ENCODE peak calls at places on chromosomes 4 and X, in seven cellular contexts. G, Y, V, N, X, A and L are unnamed samples. For H3K4me1, the result is how much of the 10 kb centered on the place peaks cover.

GRCh38 chrX:791479-792034 is 161.0 kb downstream of the SHOX start:
- DNase-seq in X (no peak), Y (no peak), N (no peak), G (peak), A (no peak), V (no peak), L (no peak)

GRCh38 chrX:11351375-11352295 is 58.4 kb downstream of the AMELX start:
- DNase-seq in N (no peak), Y (no peak), X (peak), V (peak), G (no peak), A (peak), L (no peak)

GRCh38 chr4:100428051-100428450 is 89.8 kb downstream of the EMCN start:
- DNase-seq in V (peak), A (no peak), G (no peak), N (no peak), X (no peak), Y (no peak), L (no peak)

GRCh38 chr4:97759785-97760184 is 383.5 kb downstream of the STPG2 start:
- DNase-seq in Y (no peak), A (no peak), V (no peak), N (no peak), G (no peak), X (no peak), L (no peak)

GRCh38 chr4:78940752-78941151 is 1.5 kb upstream of the PAQR3 start:
- DNase-seq in X (no peak), N (no peak), V (no peak), Y (no peak), G (no peak), A (no peak), L (no peak)

GRCh38 chrX:22652596-22652995 is 347.2 kb upstream of the DDX53 start:
- DNase-seq in V (peak), Y (no peak), A (peak), N (no peak), G (no peak), X (no peak), L (no peak)

GRCh38 chrX:132584936-132585335 is 96.1 kb upstream of the MBNL3 start:
- DNase-seq in G (no peak), N (no peak), Y (no peak), A (no peak), X (no peak), V (no peak), L (no peak)

GRCh38 chrX:49163555-49164419 is 1.2 kb downstream of the MAGIX start:
- DNase-seq in A (peak), G (peak), N (peak), Y (peak), V (peak), X (peak), L (peak)

GRCh38 chrX:103063918-103064434 is at the start of gene BEX1:
- DNase-seq in V (no peak), N (peak), A (peak), G (peak), X (peak), Y (no peak), L (peak)

GRCh38 chrX:23752740-23753435 is 9.8 kb upstream of the ACOT9 start:
- DNase-seq in G (no peak), Y (no peak), V (peak), N (no peak), A (no peak), X (no peak), L (no peak)

GRCh38 chr4:72112514-72113156 is 80.8 kb downstream of the NPFFR2 start:
- DNase-seq in X (no peak), G (no peak), Y (no peak), A (no peak), N (no peak), V (peak), L (no peak)

GRCh38 chrX:12447448-12448154 is 309.3 kb downstream of the FRMPD4 start:
- DNase-seq in N (no peak), X (no peak), Y (no peak), G (no peak), A (peak), V (peak), L (no peak)

GRCh38 chrX:7191681-7192110 is 43.7 kb upstream of the PUDP start:
- DNase-seq in Y (peak), G (no peak), V (peak), A (no peak), N (no peak), X (no peak), L (no peak)
- TF ChIP-seq CTCF in Y (peak), G (peak), V (peak), A (no peak), N (no peak), X (no peak), L (no peak)

GRCh38 chr4:139453041-139453370 is 915 bp upstream of the RAB33B start:
- DNase-seq in G (no peak), V (no peak), Y (peak), X (no peak), A (no peak), N (no peak), L (peak)

GRCh38 chr4:139454111-139454600 is at the start of gene RAB33B:
- DNase-seq in A (no peak), X (no peak), G (no peak), V (peak), N (no peak), Y (peak), L (no peak)

GRCh38 chr4:139453371-139454110 is 380 bp upstream of the RAB33B start:
- DNase-seq in A (peak), N (peak), G (peak), X (peak), Y (peak), V (peak), L (peak)

GRCh38 chr4:139450586-139450985 is 3.3 kb upstream of the RAB33B start:
- DNase-seq in V (no peak), X (no peak), G (no peak), A (no peak), Y (no peak), N (no peak), L (no peak)

GRCh38 chr4:139452000-139452399 is 1.9 kb upstream of the RAB33B start:
- DNase-seq in X (no peak), G (no peak), V (no peak), Y (no peak), A (no peak), N (no peak), L (no peak)
- H3K27ac ChIP-seq in X (peak), G (no peak), V (no peak), Y (peak), A (no peak), N (peak), L (peak)

GRCh38 chr4:89306486-89307184 is 965 bp downstream of the GPRIN3 start:
- DNase-seq in N (no peak), V (no peak), A (no peak), Y (peak), G (no peak), X (no peak), L (no peak)
- H3K4me1 ChIP-seq in N (under half), V (under half), A (under half), Y (half or more), G (under half), X (under half), L (under half)

GRCh38 chr4:139676365-139676764 is 10.7 kb downstream of the MGST2 start:
- DNase-seq in G (no peak), Y (no peak), N (no peak), X (no peak), V (no peak), A (no peak), L (no peak)

GRCh38 chr4:139676913-139677585 is 11.4 kb downstream of the MGST2 start:
- DNase-seq in X (no peak), G (no peak), A (no peak), Y (no peak), V (no peak), N (no peak), L (no peak)

GRCh38 chr4:139675651-139676050 is 10.0 kb downstream of the MGST2 start:
- DNase-seq in V (no peak), Y (no peak), G (no peak), N (no peak), A (no peak), X (no peak), L (no peak)

GRCh38 chr4:139672732-139673131 is 7.1 kb downstream of the MGST2 start:
- DNase-seq in V (no peak), N (no peak), X (no peak), A (no peak), Y (no peak), G (no peak), L (no peak)

GRCh38 chr4:139675156-139675555 is 9.5 kb downstream of the MGST2 start:
- DNase-seq in G (no peak), V (no peak), X (no peak), N (no peak), Y (peak), A (no peak), L (no peak)
- TF ChIP-seq CTCF in G (no peak), V (no peak), X (no peak), N (no peak), Y (no peak), A (no peak), L (no peak)

GRCh38 chrX:130826249-130826648 is 76.8 kb downstream of the ENOX2 start:
- DNase-seq in A (no peak), Y (no peak), G (no peak), X (no peak), V (no peak), N (no peak), L (no peak)
- H3K27ac ChIP-seq in A (no peak), Y (no peak), G (no peak), X (no peak), V (no peak), N (no peak), L (no peak)

GRCh38 chr4:40395908-40396806 is 61.0 kb downstream of the CHRNA9 start:
- DNase-seq in X (peak), A (peak), V (no peak), N (peak), Y (no peak), G (no peak), L (peak)

GRCh38 chr4:40401646-40402045 is 66.5 kb downstream of the CHRNA9 start:
- DNase-seq in V (peak), Y (no peak), N (no peak), G (no peak), X (no peak), A (no peak), L (no peak)

GRCh38 chr4:40402556-40402955 is 67.4 kb downstream of the CHRNA9 start:
- DNase-seq in G (no peak), N (no peak), Y (no peak), A (no peak), V (no peak), X (no peak), L (no peak)

GRCh38 chr4:40401096-40401495 is 66.0 kb downstream of the CHRNA9 start:
- DNase-seq in G (no peak), X (no peak), Y (no peak), N (no peak), V (no peak), A (no peak), L (no peak)

GRCh38 chr4:40399578-40399977 is 64.4 kb downstream of the CHRNA9 start:
- DNase-seq in X (no peak), G (no peak), V (no peak), A (no peak), Y (no peak), N (no peak), L (no peak)
- H3K4me1 ChIP-seq in X (under half), G (under half), V (under half), A (under half), Y (under half), N (under half), L (under half)

DNA sequence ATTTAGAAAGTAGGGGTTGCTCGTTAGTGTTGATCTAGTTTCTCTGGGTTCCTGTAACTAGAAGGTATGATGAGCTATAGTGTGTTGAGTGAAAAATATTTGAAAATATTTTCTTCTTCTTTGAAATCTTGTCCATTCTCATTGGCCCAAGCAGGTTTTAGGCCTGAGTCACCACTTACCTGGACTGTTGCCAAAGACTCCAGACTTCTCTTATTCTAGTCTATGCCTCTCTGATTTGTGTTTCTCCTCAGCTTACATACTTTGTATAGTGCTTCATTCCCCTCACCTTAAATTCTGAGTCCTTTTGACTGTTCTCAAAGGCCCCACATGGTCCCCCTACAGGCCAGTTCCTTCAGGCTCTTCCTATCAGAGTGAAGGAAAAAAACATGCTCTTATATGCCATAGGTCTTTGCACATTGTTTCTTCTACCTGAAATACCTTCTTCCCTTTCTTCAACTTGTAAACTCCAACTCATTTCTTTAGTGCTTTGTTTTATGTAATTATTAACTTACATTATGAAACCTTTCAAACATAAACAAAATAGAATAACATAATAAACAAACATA is 258.2 kb downstream of the PPP1R2C start:
- DNase-seq in X (no peak), V (peak), Y (no peak), G (no peak), N (no peak), A (no peak), L (no peak)
- TF ChIP-seq CTCF in X (no peak), V (no peak), Y (peak), G (no peak), N (no peak), A (no peak), L (no peak)

GRCh38 chr4:182600093-182600492 is 317.1 kb downstream of the DCTD start:
- DNase-seq in G (no peak), V (peak), X (no peak), N (no peak), A (no peak), Y (no peak), L (no peak)
- H3K27ac ChIP-seq in G (no peak), V (no peak), X (no peak), N (no peak), A (no peak), Y (no peak), L (no peak)

GRCh38 chr4:1047106-1047975 is 35.9 kb downstream of the FGFRL1 start:
- DNase-seq in V (no peak), Y (no peak), G (no peak), X (peak), A (peak), N (peak), L (peak)

GRCh38 chr4:1045193-1045594 is 33.8 kb downstream of the FGFRL1 start:
- DNase-seq in X (no peak), Y (no peak), A (peak), N (peak), G (no peak), V (no peak), L (no peak)

GRCh38 chr4:1043658-1044468 is 32.4 kb downstream of the FGFRL1 start:
- DNase-seq in N (peak), G (peak), V (peak), X (peak), Y (no peak), A (peak), L (peak)

GRCh38 chr4:1044469-1045192 is 33.2 kb downstream of the FGFRL1 start:
- DNase-seq in N (peak), Y (no peak), V (no peak), A (peak), X (no peak), G (no peak), L (no peak)

DNA sequence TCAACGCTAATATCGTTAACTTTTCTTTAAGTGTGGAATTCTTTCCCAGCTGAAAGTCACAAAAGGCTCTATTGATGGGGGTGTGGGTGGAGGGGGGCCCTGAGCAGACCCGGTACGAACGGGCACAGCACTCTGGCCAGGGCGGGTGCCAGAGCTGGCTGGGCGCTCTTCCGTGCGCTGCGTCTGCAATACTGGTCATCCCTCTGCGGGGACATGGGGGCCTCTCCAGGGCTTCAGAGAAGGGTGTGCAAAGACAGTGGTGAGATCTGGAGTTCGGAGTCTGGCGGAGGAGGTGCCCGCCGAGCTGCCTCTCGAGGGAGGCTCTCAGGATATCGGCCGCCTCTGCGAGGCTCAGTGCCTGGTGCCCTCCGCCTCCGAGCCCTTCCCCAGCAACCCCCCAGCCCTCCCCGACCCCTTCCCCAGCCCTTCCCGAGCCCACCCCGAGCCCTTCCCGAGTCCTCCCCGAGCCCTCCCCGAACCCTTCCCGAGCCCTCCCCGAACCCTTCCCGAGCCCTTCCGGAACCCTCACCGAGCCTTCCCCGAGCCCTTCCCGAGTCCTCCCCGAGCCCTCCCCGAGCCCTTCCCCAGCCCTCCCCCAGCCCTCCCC is 34.3 kb downstream of the FGFRL1 start:
- DNase-seq in A (peak), N (peak), X (no peak), Y (no peak), V (no peak), G (no peak), L (no peak)
- H3K4me1 ChIP-seq in A (under half), N (under half), X (under half), Y (under half), V (under half), G (under half), L (under half)